ENCODE peak calls at places on chromosome 5, in seven cellular contexts. One of them, this sample, is unnamed.

GRCh38 chr5:152514827-152515397 is 109.8 kb upstream of the NMUR2 start:
- DNase-seq in fibroblast of lung: peak
- DNase-seq in HCT116: peak
- DNase-seq in iris pigment epithelial cell: peak
- DNase-seq in ovary: no peak
- DNase-seq in nephron progenitor cell: no peak
- DNase-seq in progenitor cell of endocrine pancreas: no peak
- DNase-seq in this sample: peak

GRCh38 chr5:6544561-6544935 is 88.3 kb downstream of the NSUN2 start:
- DNase-seq in fibroblast of lung: no peak
- DNase-seq in HCT116: no peak
- DNase-seq in iris pigment epithelial cell: no peak
- DNase-seq in ovary: no peak
- DNase-seq in nephron progenitor cell: no peak
- DNase-seq in progenitor cell of endocrine pancreas: no peak
- DNase-seq in this sample: no peak

GRCh38 chr5:1781726-1782384 is 17.8 kb downstream of the MRPL36 start:
- DNase-seq in fibroblast of lung: no peak
- DNase-seq in HCT116: no peak
- DNase-seq in iris pigment epithelial cell: no peak
- DNase-seq in ovary: no peak
- DNase-seq in nephron progenitor cell: no peak
- DNase-seq in progenitor cell of endocrine pancreas: no peak
- DNase-seq in this sample: no peak

GRCh38 chr5:138274189-138274853 is at the start of gene GFRA3:
- DNase-seq in fibroblast of lung: peak
- DNase-seq in HCT116: no peak
- DNase-seq in iris pigment epithelial cell: peak
- DNase-seq in ovary: peak
- DNase-seq in nephron progenitor cell: peak
- DNase-seq in progenitor cell of endocrine pancreas: peak
- DNase-seq in this sample: no peak

GRCh38 chr5:38124321-38124720 is 134.0 kb upstream of the EGFLAM start:
- DNase-seq in fibroblast of lung: no peak
- DNase-seq in HCT116: no peak
- DNase-seq in iris pigment epithelial cell: no peak
- DNase-seq in ovary: no peak
- DNase-seq in nephron progenitor cell: no peak
- DNase-seq in progenitor cell of endocrine pancreas: no peak
- DNase-seq in this sample: no peak

GRCh38 chr5:12780536-12780935 is 876.3 kb upstream of the CTNND2 start:
- DNase-seq in fibroblast of lung: no peak
- DNase-seq in HCT116: no peak
- DNase-seq in iris pigment epithelial cell: no peak
- DNase-seq in ovary: no peak
- DNase-seq in nephron progenitor cell: no peak
- DNase-seq in progenitor cell of endocrine pancreas: no peak
- DNase-seq in this sample: no peak

GRCh38 chr5:16582081-16582480 is 34.7 kb downstream of the RETREG1 start:
- DNase-seq in fibroblast of lung: no peak
- DNase-seq in HCT116: no peak
- DNase-seq in iris pigment epithelial cell: no peak
- DNase-seq in ovary: no peak
- DNase-seq in nephron progenitor cell: no peak
- DNase-seq in progenitor cell of endocrine pancreas: no peak
- DNase-seq in this sample: no peak

GRCh38 chr5:149853019-149853648 is 91.5 kb downstream of the PDE6A start:
- DNase-seq in fibroblast of lung: peak
- DNase-seq in HCT116: peak
- DNase-seq in iris pigment epithelial cell: peak
- DNase-seq in ovary: peak
- DNase-seq in nephron progenitor cell: peak
- DNase-seq in progenitor cell of endocrine pancreas: peak
- DNase-seq in this sample: peak

GRCh38 chr5:111143910-111144309 is 51.8 kb downstream of the WDR36 start:
- DNase-seq in fibroblast of lung: peak
- DNase-seq in HCT116: no peak
- DNase-seq in iris pigment epithelial cell: peak
- DNase-seq in ovary: peak
- DNase-seq in nephron progenitor cell: no peak
- DNase-seq in progenitor cell of endocrine pancreas: no peak
- DNase-seq in this sample: no peak

GRCh38 chr5:82777106-82777505 is 300.1 kb downstream of the TMEM167A start:
- DNase-seq in fibroblast of lung: peak
- DNase-seq in HCT116: no peak
- DNase-seq in iris pigment epithelial cell: no peak
- DNase-seq in ovary: no peak
- DNase-seq in nephron progenitor cell: no peak
- DNase-seq in progenitor cell of endocrine pancreas: no peak
- DNase-seq in this sample: no peak

GRCh38 chr5:174356536-174356935 is 311.0 kb downstream of the NSG2 start:
- DNase-seq in fibroblast of lung: no peak
- DNase-seq in HCT116: no peak
- DNase-seq in iris pigment epithelial cell: no peak
- DNase-seq in ovary: no peak
- DNase-seq in nephron progenitor cell: no peak
- DNase-seq in progenitor cell of endocrine pancreas: no peak
- DNase-seq in this sample: peak

GRCh38 chr5:150272531-150272930 is 17.0 kb downstream of the CAMK2A start:
- DNase-seq in fibroblast of lung: peak
- DNase-seq in HCT116: no peak
- DNase-seq in iris pigment epithelial cell: peak
- DNase-seq in ovary: no peak
- DNase-seq in nephron progenitor cell: peak
- DNase-seq in progenitor cell of endocrine pancreas: no peak
- DNase-seq in this sample: peak

GRCh38 chr5:112757468-112758208 is 20.0 kb downstream of the APC start:
- DNase-seq in fibroblast of lung: peak
- DNase-seq in HCT116: peak
- DNase-seq in iris pigment epithelial cell: peak
- DNase-seq in ovary: no peak
- DNase-seq in nephron progenitor cell: no peak
- DNase-seq in progenitor cell of endocrine pancreas: no peak
- DNase-seq in this sample: peak

GRCh38 chr5:96807099-96807654 is 568 bp downstream of the ERAP1 start:
- DNase-seq in fibroblast of lung: peak
- DNase-seq in HCT116: no peak
- DNase-seq in iris pigment epithelial cell: peak
- DNase-seq in ovary: peak
- DNase-seq in nephron progenitor cell: peak
- DNase-seq in progenitor cell of endocrine pancreas: peak
- DNase-seq in this sample: peak

GRCh38 chr5:27875148-27875547 is 836.8 kb upstream of the CDH9 start:
- DNase-seq in fibroblast of lung: no peak
- DNase-seq in HCT116: no peak
- DNase-seq in iris pigment epithelial cell: peak
- DNase-seq in ovary: no peak
- DNase-seq in nephron progenitor cell: no peak
- DNase-seq in progenitor cell of endocrine pancreas: no peak
- DNase-seq in this sample: no peak

GRCh38 chr5:80376557-80376956 is 31.3 kb upstream of the ZFYVE16 start:
- DNase-seq in fibroblast of lung: no peak
- DNase-seq in HCT116: no peak
- DNase-seq in iris pigment epithelial cell: no peak
- DNase-seq in ovary: no peak
- DNase-seq in nephron progenitor cell: no peak
- DNase-seq in progenitor cell of endocrine pancreas: no peak
- DNase-seq in this sample: no peak

This sample was measured in MV-4-11.